ENCODE peak calls at places on chromosomes 11 and 22, in five cellular contexts. J, B, Q, P and T are unnamed samples.
A peak's percentile ranks its signal among the peaks of the same experiment; 100 is the strongest.

GRCh38 chr11:1875093-1875785 is 16.5 kb downstream of the PRR33 start:
- DNase-seq in J (no peak), B (no peak), Q (no peak), P (no peak), T (no peak)

GRCh38 chr11:130710442-130711101 is 205.7 kb downstream of the SNX19 start:
- DNase-seq in J (no peak), B (peak; percentile 84), Q (no peak), P (no peak), T (no peak)

GRCh38 chr11:76266269-76266668 is 60.0 kb upstream of the WNT11 start:
- DNase-seq in J (no peak), B (peak; percentile 79), Q (no peak), P (peak; percentile 61), T (no peak)

GRCh38 chr22:31953251-31953650 is 8.9 kb downstream of the YWHAH start:
- DNase-seq in J (no peak), B (no peak), Q (no peak), P (no peak), T (no peak)

GRCh38 chr22:39299829-39300178 is 19.6 kb downstream of the RPL3 start:
- DNase-seq in J (peak; percentile 77), B (no peak), Q (no peak), P (peak; percentile 64), T (no peak)

GRCh38 chr11:18650859-18651557 is 16.9 kb upstream of the SPTY2D1 start:
- DNase-seq in J (peak; percentile 90), B (peak; percentile 69), Q (peak; percentile 64), P (peak; percentile 80), T (peak; percentile 65)

GRCh38 chr11:20089796-20090653 is 70.2 kb downstream of the DBX1 start:
- DNase-seq in J (no peak), B (peak; percentile 71), Q (no peak), P (no peak), T (no peak)

GRCh38 chr22:19788661-19789225 is 28.2 kb downstream of the TBX1 start:
- DNase-seq in J (no peak), B (no peak), Q (no peak), P (no peak), T (no peak)

GRCh38 chr22:50688448-50688847 is 15.8 kb downstream of the SHANK3 start:
- DNase-seq in J (no peak), B (no peak), Q (no peak), P (no peak), T (no peak)

GRCh38 chr11:9313648-9314290 is 624 bp downstream of the TMEM41B start:
- DNase-seq in J (peak; percentile 35), B (peak; percentile 8), Q (peak; percentile 63), P (no peak), T (no peak)

GRCh38 chr11:129280027-129280811 is 88.1 kb upstream of the ARHGAP32 start:
- DNase-seq in J (no peak), B (peak; percentile 65), Q (no peak), P (no peak), T (no peak)

GRCh38 chr11:24093410-24093809 is 403.4 kb upstream of the LUZP2 start:
- DNase-seq in J (no peak), B (no peak), Q (no peak), P (no peak), T (no peak)

GRCh38 chr11:69120096-69120875 is 35.4 kb upstream of the SMIM38 start:
- DNase-seq in J (no peak), B (no peak), Q (no peak), P (no peak), T (no peak)

GRCh38 chr11:122756417-122756816 is 81.9 kb upstream of the CRTAM start:
- DNase-seq in J (peak; percentile 56), B (no peak), Q (no peak), P (no peak), T (peak; percentile 79)

GRCh38 chr22:19121631-19122142 is 525 bp downstream of the DGCR2 start:
- DNase-seq in J (peak; percentile 59), B (peak; percentile 7), Q (peak; percentile 74), P (peak; percentile 19), T (peak; percentile 40)

DNA sequence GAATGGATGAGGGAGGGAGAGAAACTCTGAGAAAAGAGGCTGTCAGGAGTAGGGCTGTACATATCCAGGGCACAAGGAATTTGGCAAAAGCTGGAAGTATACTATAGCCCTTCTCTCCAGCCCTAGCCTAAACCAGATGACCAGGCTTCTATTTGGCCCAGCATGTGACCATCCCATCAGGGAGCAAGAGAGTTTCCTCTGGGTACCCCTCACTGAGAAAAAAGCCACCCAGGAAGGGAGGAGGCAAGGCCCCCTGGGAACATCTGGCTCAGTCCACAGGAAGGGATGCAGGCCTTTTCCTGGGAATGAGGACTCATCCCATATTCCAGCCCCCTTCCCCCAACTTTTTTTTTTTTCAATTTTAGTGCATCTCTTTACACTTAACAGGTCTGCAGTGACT is 8.3 kb downstream of the CD44 start:
- DNase-seq in J (no peak), B (no peak), Q (no peak), P (no peak), T (no peak)
- H3K4me2 ChIP-seq in J (no peak overlapping the region), B (peak overlapping the region; percentile 13), Q (no peak overlapping the region), P (peak overlapping the region; percentile 4), T (no peak overlapping the region)

DNA sequence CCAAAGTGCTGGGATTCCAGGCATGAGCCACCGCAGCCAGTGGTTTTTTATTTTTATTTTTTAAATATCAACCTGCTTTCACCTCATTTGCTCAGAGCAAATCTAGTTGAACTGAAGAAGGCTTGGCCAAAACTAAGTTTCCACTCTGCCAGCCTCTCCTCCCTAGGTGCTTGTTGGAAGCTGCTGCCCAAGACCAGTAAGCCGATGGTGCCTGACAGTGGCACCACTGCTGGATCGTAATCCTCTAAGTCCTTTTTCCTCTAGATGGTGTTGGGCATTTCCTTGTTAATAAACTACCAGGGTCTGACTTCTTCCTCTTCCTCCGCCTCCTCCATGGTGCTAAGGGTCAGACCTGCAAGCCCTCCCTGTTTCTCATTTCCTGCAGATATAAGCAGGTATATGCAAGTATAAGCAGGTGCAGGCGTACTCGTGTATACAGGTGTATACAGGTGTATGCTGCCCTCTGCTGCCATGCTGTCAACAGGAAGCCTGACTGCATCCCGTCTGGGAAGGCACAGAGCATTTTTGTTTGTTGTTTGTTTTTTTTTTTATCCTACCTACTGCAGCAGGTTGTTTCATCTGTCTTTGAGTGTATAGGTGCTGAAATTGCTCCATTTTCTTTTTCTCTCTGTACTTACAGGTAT is 1.6 kb downstream of the NADSYN1 start:
- DNase-seq in J (no peak), B (no peak), Q (no peak), P (no peak), T (no peak)
- H3K4me2 ChIP-seq in J (no peak overlapping the region), B (no peak overlapping the region), Q (no peak overlapping the region), P (peak overlapping the region; percentile 93), T (peak overlapping the region; percentile 97)

DNA sequence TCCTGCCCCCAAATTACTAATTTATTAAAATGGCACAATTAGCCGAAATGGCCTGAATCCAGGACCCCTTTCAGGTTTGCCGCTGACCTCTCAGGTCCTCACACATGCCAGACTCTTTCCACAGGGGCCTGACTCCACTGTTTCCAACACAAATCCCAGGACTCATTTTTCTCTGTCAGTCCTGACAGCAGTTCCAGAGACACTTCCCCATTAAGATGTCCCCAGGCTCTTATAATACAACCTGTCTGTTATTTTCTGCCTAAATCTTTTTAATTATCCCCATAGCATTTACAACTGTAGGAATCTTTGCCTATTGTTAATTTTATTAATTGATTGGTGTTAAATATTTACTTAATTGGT is 9.4 kb upstream of the IGLL5 start:
- DNase-seq in J (no peak), B (no peak), Q (no peak), P (no peak), T (no peak)
- H3K4me2 ChIP-seq in J (no peak overlapping the region), B (no peak overlapping the region), Q (no peak overlapping the region), P (no peak overlapping the region), T (no peak overlapping the region)

DNA sequence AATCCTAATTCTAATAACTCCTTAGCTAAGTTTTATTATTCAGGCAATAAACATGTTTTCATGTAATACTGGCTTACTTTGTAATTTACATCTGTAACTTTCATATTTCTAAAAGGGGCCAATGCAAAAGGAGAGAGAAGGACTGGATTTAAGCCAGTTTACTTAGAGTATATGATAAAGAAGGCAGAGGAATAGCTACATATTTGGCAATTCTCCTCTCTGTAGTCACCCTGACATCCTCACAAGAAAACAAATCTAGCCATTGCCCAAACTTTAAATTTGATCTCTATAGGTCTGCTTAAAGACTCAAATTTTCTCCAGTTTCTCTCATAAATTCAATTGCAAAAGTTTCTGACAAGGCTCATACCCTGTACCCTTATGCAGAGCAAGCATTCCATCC is 2.1 kb downstream of the FIBIN start:
- DNase-seq in J (no peak), B (no peak), Q (no peak), P (no peak), T (no peak)
- H3K4me2 ChIP-seq in J (no peak overlapping the region), B (peak overlapping the region; percentile 64), Q (no peak overlapping the region), P (no peak overlapping the region), T (no peak overlapping the region)

GRCh38 chr11:7548659-7549283 is 35.0 kb downstream of the PPFIBP2 start:
- DNase-seq in J (peak; percentile 88), B (no peak), Q (peak; percentile 70), P (peak; percentile 27), T (no peak)

GRCh38 chr11:7545611-7546010 is 31.8 kb downstream of the PPFIBP2 start:
- DNase-seq in J (no peak), B (no peak), Q (no peak), P (no peak), T (no peak)

GRCh38 chr11:7547687-7548086 is 33.9 kb downstream of the PPFIBP2 start:
- DNase-seq in J (no peak), B (no peak), Q (no peak), P (no peak), T (no peak)

GRCh38 chr11:7546324-7546791 is 32.6 kb downstream of the PPFIBP2 start:
- DNase-seq in J (no peak), B (peak; percentile 12), Q (no peak), P (no peak), T (no peak)

DNA sequence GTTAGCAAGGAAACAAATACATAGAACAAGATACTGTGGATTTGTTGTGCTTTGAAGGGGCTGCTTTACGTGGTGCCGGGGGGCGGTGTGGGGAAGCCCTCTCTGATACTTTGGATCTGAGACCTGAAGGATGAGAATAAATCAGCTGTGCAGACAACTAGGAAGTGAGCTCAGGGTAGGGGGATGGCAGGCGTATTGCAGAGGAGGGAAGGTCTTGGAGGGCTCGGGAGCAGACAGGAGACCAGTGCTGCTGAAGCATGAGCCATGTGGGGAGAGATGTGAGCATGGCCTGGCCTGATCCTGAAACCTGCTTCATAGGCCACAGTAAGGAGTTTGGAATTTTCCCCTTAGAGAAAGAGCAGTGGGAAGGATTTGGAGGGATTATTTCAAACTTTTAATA is 33.3 kb downstream of the PPFIBP2 start:
- DNase-seq in J (no peak), B (no peak), Q (no peak), P (no peak), T (no peak)
- H3K4me2 ChIP-seq in J (no peak overlapping the region), B (no peak overlapping the region), Q (no peak overlapping the region), P (no peak overlapping the region), T (no peak overlapping the region)